ENCODE peak calls at places on chromosomes 13 and 19, in six cellular contexts. One of them, this sample, is unnamed.

GRCh38 chr13:97413694-97414093 is 20.3 kb upstream of the RAP2A start:
- DNase-seq in GM13977: no peak
- DNase-seq in CD4-positive, alpha-beta T cell: no peak
- DNase-seq in stomach: no peak
- DNase-seq in HEK293T: no peak
- DNase-seq in neural progenitor cell: no peak
- DNase-seq in this sample: no peak

GRCh38 chr19:19209372-19209771 is 2.4 kb upstream of the NCAN start:
- DNase-seq in GM13977: no peak
- DNase-seq in CD4-positive, alpha-beta T cell: no peak
- DNase-seq in stomach: no peak
- DNase-seq in HEK293T: no peak
- DNase-seq in neural progenitor cell: no peak
- DNase-seq in this sample: no peak

GRCh38 chr19:56942749-56943148 is 102.2 kb upstream of the PEG3 start:
- DNase-seq in GM13977: peak; percentile 26
- DNase-seq in CD4-positive, alpha-beta T cell: peak; percentile 6
- DNase-seq in stomach: peak; percentile 38
- DNase-seq in HEK293T: no peak
- DNase-seq in neural progenitor cell: peak; percentile 25
- DNase-seq in this sample: peak; percentile 30

GRCh38 chr13:98240974-98241373 is 63.9 kb upstream of the RNF113B start:
- DNase-seq in GM13977: no peak
- DNase-seq in CD4-positive, alpha-beta T cell: no peak
- DNase-seq in stomach: no peak
- DNase-seq in HEK293T: no peak
- DNase-seq in neural progenitor cell: no peak
- DNase-seq in this sample: no peak

GRCh38 chr13:75541287-75541686 is 3.6 kb upstream of the COMMD6 start:
- DNase-seq in GM13977: no peak
- DNase-seq in CD4-positive, alpha-beta T cell: no peak
- DNase-seq in stomach: no peak
- DNase-seq in HEK293T: no peak
- DNase-seq in neural progenitor cell: no peak
- DNase-seq in this sample: no peak

GRCh38 chr19:814108-815078 is 7.4 kb downstream of the PLPPR3 start:
- DNase-seq in GM13977: peak; percentile 46
- DNase-seq in CD4-positive, alpha-beta T cell: no peak
- DNase-seq in stomach: no peak
- DNase-seq in HEK293T: no peak
- DNase-seq in neural progenitor cell: no peak
- DNase-seq in this sample: no peak

GRCh38 chr19:6718741-6719539 is 1.5 kb downstream of the C3 start:
- DNase-seq in GM13977: peak; percentile 66
- DNase-seq in CD4-positive, alpha-beta T cell: no peak
- DNase-seq in stomach: no peak
- DNase-seq in HEK293T: peak; percentile 96
- DNase-seq in neural progenitor cell: peak; percentile 55
- DNase-seq in this sample: peak; percentile 35

GRCh38 chr13:38542601-38543000 is 144.3 kb upstream of the FREM2 start:
- DNase-seq in GM13977: no peak
- DNase-seq in CD4-positive, alpha-beta T cell: no peak
- DNase-seq in stomach: no peak
- DNase-seq in HEK293T: no peak
- DNase-seq in neural progenitor cell: no peak
- DNase-seq in this sample: no peak

GRCh38 chr19:47470447-47471195 is 1.1 kb downstream of the SLC8A2 start:
- DNase-seq in GM13977: no peak
- DNase-seq in CD4-positive, alpha-beta T cell: no peak
- DNase-seq in stomach: no peak
- DNase-seq in HEK293T: no peak
- DNase-seq in neural progenitor cell: no peak
- DNase-seq in this sample: no peak

GRCh38 chr13:99845136-99845874 is 126.3 kb downstream of the ZIC5 start:
- DNase-seq in GM13977: no peak
- DNase-seq in CD4-positive, alpha-beta T cell: no peak
- DNase-seq in stomach: no peak
- DNase-seq in HEK293T: no peak
- DNase-seq in neural progenitor cell: no peak
- DNase-seq in this sample: no peak

GRCh38 chr13:50810468-50810867 is 33.0 kb downstream of the DLEU7 start:
- DNase-seq in GM13977: no peak
- DNase-seq in CD4-positive, alpha-beta T cell: no peak
- DNase-seq in stomach: no peak
- DNase-seq in HEK293T: no peak
- DNase-seq in neural progenitor cell: no peak
- DNase-seq in this sample: no peak

GRCh38 chr19:55452381-55453325 is 8.8 kb downstream of the ISOC2 start:
- DNase-seq in GM13977: no peak
- DNase-seq in CD4-positive, alpha-beta T cell: no peak
- DNase-seq in stomach: peak; percentile 49
- DNase-seq in HEK293T: peak; percentile 88
- DNase-seq in neural progenitor cell: peak; percentile 94
- DNase-seq in this sample: peak; percentile 80

GRCh38 chr13:45243072-45243471 is 42.2 kb upstream of the KCTD4 start:
- DNase-seq in GM13977: no peak
- DNase-seq in CD4-positive, alpha-beta T cell: no peak
- DNase-seq in stomach: peak; percentile 43
- DNase-seq in HEK293T: no peak
- DNase-seq in neural progenitor cell: peak; percentile 21
- DNase-seq in this sample: no peak

GRCh38 chr19:646798-647565 is 7.3 kb downstream of the FGF22 start:
- DNase-seq in GM13977: no peak
- DNase-seq in CD4-positive, alpha-beta T cell: no peak
- DNase-seq in stomach: no peak
- DNase-seq in HEK293T: no peak
- DNase-seq in neural progenitor cell: no peak
- DNase-seq in this sample: no peak

GRCh38 chr19:41916033-41916424 is 12.2 kb downstream of the ERFL start:
- DNase-seq in GM13977: no peak
- DNase-seq in CD4-positive, alpha-beta T cell: no peak
- DNase-seq in stomach: no peak
- DNase-seq in HEK293T: no peak
- DNase-seq in neural progenitor cell: no peak
- DNase-seq in this sample: no peak

GRCh38 chr19:45716314-45717130 is 14.2 kb downstream of the FBXO46 start:
- DNase-seq in GM13977: no peak
- DNase-seq in CD4-positive, alpha-beta T cell: no peak
- DNase-seq in stomach: no peak
- DNase-seq in HEK293T: no peak
- DNase-seq in neural progenitor cell: peak; percentile 40
- DNase-seq in this sample: no peak

GRCh38 chr19:47446534-47447469 is 24.9 kb downstream of the SLC8A2 start:
- DNase-seq in GM13977: no peak
- DNase-seq in CD4-positive, alpha-beta T cell: no peak
- DNase-seq in stomach: peak; percentile 27
- DNase-seq in HEK293T: peak; percentile 85
- DNase-seq in neural progenitor cell: peak; percentile 79
- DNase-seq in this sample: no peak

This sample was measured in WERI-Rb-1.